ENCODE peak calls at places on chromosomes 7 and 10, in five cellular contexts. T, U, H, B and V are unnamed samples.

GRCh38 chr10:131571346-131571745 is 259.8 kb upstream of the TCERG1L start:
- DNase-seq in H (no peak), T (no peak), B (no peak), U (no peak), V (no peak)

GRCh38 chr10:119538632-119539358 is 3.7 kb downstream of the RGS10 start:
- DNase-seq in T (no peak), B (no peak), U (no peak), H (no peak), V (no peak)

GRCh38 chr10:51227897-51228713 is 153.8 kb downstream of the PRKG1 start:
- DNase-seq in T (no peak), B (no peak), H (no peak), U (no peak), V (no peak)

GRCh38 chr10:84195044-84195830 is 900 bp downstream of the CDHR1 start:
- DNase-seq in B (no peak), U (no peak), H (no peak), T (no peak), V (no peak)

GRCh38 chr10:46014683-46015405 is 15.6 kb downstream of the NCOA4 start:
- DNase-seq in H (no peak), U (peak; percentile 41), B (no peak), T (peak; percentile 87), V (no peak)

GRCh38 chr10:127906548-127907377 is at the start of gene PTPRE:
- DNase-seq in H (peak; percentile 92), B (peak; percentile 82), T (peak; percentile 48), U (peak; percentile 40), V (peak; percentile 69)

GRCh38 chr7:77422500-77422899 is 6.4 kb upstream of the GSAP start:
- DNase-seq in U (no peak), H (no peak), B (no peak), T (no peak), V (no peak)

GRCh38 chr7:129909669-129910068 is 43.1 kb downstream of the UBE2H start:
- DNase-seq in H (no peak), B (no peak), T (no peak), U (no peak), V (no peak)

GRCh38 chr10:103637855-103638561 is 144.5 kb downstream of the NEURL1 start:
- DNase-seq in U (peak; percentile 83), H (no peak), B (peak; percentile 78), T (peak; percentile 83), V (peak; percentile 61)

GRCh38 chr7:29019275-29019820 is 61.2 kb upstream of the TRIL start:
- DNase-seq in B (no peak), H (no peak), T (peak; percentile 28), U (no peak), V (peak; percentile 35)

DNA sequence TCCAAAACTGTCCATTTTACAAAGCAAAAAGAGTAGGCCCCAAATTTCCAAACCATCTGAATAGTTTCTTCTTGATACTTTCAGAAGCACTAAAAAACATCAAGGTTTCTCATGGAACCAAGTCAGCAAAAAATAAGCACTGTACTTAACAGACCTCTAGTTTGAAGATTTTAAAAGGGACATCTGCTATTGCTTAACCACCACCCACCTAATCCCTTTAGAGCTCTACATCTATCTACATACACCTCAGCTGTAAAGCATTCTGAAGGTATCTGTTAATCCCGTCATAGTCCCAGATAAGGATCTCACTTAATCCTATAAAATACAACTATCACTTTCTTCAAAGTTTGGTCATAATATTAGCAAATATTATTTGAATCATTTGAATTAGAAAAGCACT is 72.3 kb downstream of the HIBADH start:
- DNase-seq in B (no peak), U (no peak), H (no peak), T (no peak), V (no peak)
- H3K4me3 ChIP-seq in B (no peak overlapping the region), U (no peak overlapping the region), H (no peak overlapping the region), T (no peak overlapping the region), V (no peak overlapping the region)

DNA sequence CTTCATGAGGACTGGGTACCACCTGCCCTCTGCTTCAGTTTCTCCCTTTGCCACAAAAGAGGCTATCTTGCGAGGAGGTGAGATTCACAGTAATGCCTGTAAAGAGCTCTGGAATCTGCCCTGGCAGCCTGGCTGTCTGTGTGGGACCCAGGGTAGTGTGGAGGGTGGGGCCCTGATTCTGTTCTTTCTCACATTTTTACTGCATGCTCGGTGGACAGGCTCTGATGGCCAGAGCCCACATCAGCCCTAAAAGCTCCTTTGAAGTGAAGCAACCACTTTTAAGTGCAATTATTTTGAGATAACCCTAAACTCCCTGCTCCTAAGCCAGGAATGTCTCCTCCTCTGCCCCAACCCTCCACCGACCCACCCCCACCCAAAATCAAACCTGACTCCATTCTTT is 92.1 kb upstream of the PODXL start:
- DNase-seq in H (peak; percentile 36), B (no peak), U (no peak), T (no peak), V (no peak)
- TF ChIP-seq CTCF in H (no peak), B (no peak), U (no peak), T (no peak), V (no peak)

GRCh38 chr10:78407009-78407711 is 373.5 kb downstream of the RPS24 start:
- DNase-seq in H (peak; percentile 93), B (peak; percentile 86), U (peak; percentile 92), T (peak; percentile 90), V (peak; percentile 95)

GRCh38 chr10:78408011-78408410 is 374.3 kb downstream of the RPS24 start:
- DNase-seq in U (no peak), T (no peak), H (no peak), B (no peak), V (no peak)

GRCh38 chr10:78405781-78406180 is 372.1 kb downstream of the RPS24 start:
- DNase-seq in H (no peak), U (no peak), T (no peak), B (no peak), V (no peak)

GRCh38 chr10:78405231-78405630 is 371.6 kb downstream of the RPS24 start:
- DNase-seq in T (no peak), B (no peak), H (no peak), U (no peak), V (no peak)

DNA sequence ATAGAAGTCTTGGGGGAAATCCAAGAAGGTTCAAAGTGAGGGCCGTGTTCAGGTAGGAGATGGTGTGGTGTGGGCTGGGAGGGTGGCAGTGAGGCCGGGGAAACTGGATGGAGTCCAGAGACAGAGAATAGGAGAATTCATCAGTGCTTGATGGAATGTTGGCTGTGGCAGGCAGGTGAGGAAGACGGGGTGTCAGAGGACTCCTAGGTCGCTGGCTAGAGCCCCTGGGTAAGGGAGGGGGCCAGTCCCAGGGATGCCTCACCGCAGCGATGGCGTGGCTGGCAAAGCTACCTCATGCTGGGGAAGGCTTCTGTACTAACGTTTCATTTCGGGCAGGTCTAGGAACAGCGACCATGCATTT is 373.0 kb downstream of the RPS24 start:
- DNase-seq in U (no peak), T (no peak), B (no peak), H (no peak), V (no peak)
- H3K4me3 ChIP-seq in U (peak overlapping the region; percentile 43), T (peak overlapping the region; percentile 40), B (peak overlapping the region; percentile 58), H (no peak overlapping the region), V (peak overlapping the region; percentile 44)

GRCh38 chr10:110336111-110336721 is 31.5 kb upstream of the SMNDC1 start:
- DNase-seq in T (peak; percentile 98), U (peak; percentile 98), B (no peak), H (peak; percentile 45), V (peak; percentile 98)
- TF ChIP-seq CTCF in T (peak; percentile 13), U (peak; percentile 26), B (no peak), H (no peak), V (peak; percentile 31)

GRCh38 chr7:136293272-136293671 is 316.1 kb upstream of the MTPN start:
- DNase-seq in H (no peak), U (no peak), T (no peak), B (no peak), V (no peak)
- H3K4me3 ChIP-seq in H (no peak overlapping the region), U (no peak overlapping the region), T (no peak overlapping the region), B (no peak overlapping the region), V (no peak overlapping the region)

DNA sequence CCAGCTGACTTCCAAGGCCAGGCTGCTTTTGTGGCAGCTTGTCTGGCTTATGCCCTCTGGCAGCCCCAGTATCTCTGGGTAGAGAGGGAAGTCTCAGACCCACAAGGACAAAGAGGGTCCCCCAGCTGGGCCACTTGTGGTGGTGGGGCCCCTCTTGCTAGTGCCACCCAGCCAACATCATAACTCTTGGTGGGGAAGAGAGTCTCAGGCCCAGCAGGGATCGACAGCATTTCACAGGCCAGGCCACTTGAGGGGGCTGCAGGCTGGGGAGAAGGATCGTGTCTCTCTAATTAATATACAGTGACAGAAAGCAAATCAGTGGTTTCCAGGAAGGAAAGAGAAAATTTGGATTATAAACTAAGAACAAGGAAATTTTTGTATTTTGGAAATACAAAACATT is 76.0 kb downstream of the TYW1B start:
- DNase-seq in B (no peak), T (no peak), U (no peak), H (no peak), V (no peak)
- TF ChIP-seq CTCF in B (no peak), T (no peak), U (peak; percentile 10), H (no peak), V (peak; percentile 14)

GRCh38 chr7:115101199-115101598 is 179.3 kb downstream of the MDFIC start:
- DNase-seq in T (no peak), U (no peak), B (no peak), H (no peak), V (no peak)
- H3K4me3 ChIP-seq in T (no peak overlapping the region), U (no peak overlapping the region), B (no peak overlapping the region), H (no peak overlapping the region), V (no peak overlapping the region)